ENCODE peak calls at places on chromosome 2, in seven cellular contexts. One of them, this sample, is unnamed.

GRCh38 chr2:71212336-71212735 is 14.6 kb downstream of the PAIP2B start:
- DNase-seq in HCT116: no peak
- DNase-seq in spleen: no peak
- DNase-seq in ovary: no peak
- DNase-seq in heart left ventricle: no peak
- DNase-seq in adrenal gland: no peak
- DNase-seq in sigmoid colon: no peak
- DNase-seq in this sample: no peak

GRCh38 chr2:16284941-16285625 is 344.7 kb downstream of the MYCN start:
- DNase-seq in HCT116: no peak
- DNase-seq in spleen: no peak
- DNase-seq in ovary: no peak
- DNase-seq in heart left ventricle: no peak
- DNase-seq in adrenal gland: no peak
- DNase-seq in sigmoid colon: no peak
- DNase-seq in this sample: no peak

GRCh38 chr2:62801814-62802524 is 96.5 kb downstream of the EHBP1 start:
- DNase-seq in HCT116: no peak
- DNase-seq in spleen: no peak
- DNase-seq in ovary: no peak
- DNase-seq in heart left ventricle: no peak
- DNase-seq in adrenal gland: no peak
- DNase-seq in sigmoid colon: no peak
- DNase-seq in this sample: no peak

GRCh38 chr2:80420530-80421208 is 116.1 kb upstream of the LRRTM1 start:
- DNase-seq in HCT116: no peak
- DNase-seq in spleen: no peak
- DNase-seq in ovary: no peak
- DNase-seq in heart left ventricle: no peak
- DNase-seq in adrenal gland: no peak
- DNase-seq in sigmoid colon: no peak
- DNase-seq in this sample: no peak

GRCh38 chr2:128498589-128498988 is 179.9 kb upstream of the HS6ST1 start:
- DNase-seq in HCT116: no peak
- DNase-seq in spleen: no peak
- DNase-seq in ovary: no peak
- DNase-seq in heart left ventricle: no peak
- DNase-seq in adrenal gland: no peak
- DNase-seq in sigmoid colon: no peak
- DNase-seq in this sample: no peak

GRCh38 chr2:14427982-14428567 is 204.4 kb upstream of the LRATD1 start:
- DNase-seq in HCT116: no peak
- DNase-seq in spleen: no peak
- DNase-seq in ovary: no peak
- DNase-seq in heart left ventricle: no peak
- DNase-seq in adrenal gland: no peak
- DNase-seq in sigmoid colon: no peak
- DNase-seq in this sample: no peak

GRCh38 chr2:105384861-105385260 is 14.0 kb downstream of the FHL2 start:
- DNase-seq in HCT116: no peak
- DNase-seq in spleen: no peak
- DNase-seq in ovary: no peak
- DNase-seq in heart left ventricle: peak; percentile 25
- DNase-seq in adrenal gland: no peak
- DNase-seq in sigmoid colon: no peak
- DNase-seq in this sample: no peak

GRCh38 chr2:109243526-109244425 is 114.8 kb downstream of the SH3RF3 start:
- DNase-seq in HCT116: no peak
- DNase-seq in spleen: no peak
- DNase-seq in ovary: no peak
- DNase-seq in heart left ventricle: no peak
- DNase-seq in adrenal gland: peak; percentile 13
- DNase-seq in sigmoid colon: no peak
- DNase-seq in this sample: no peak

GRCh38 chr2:3423492-3424170 is 44.1 kb downstream of the TRAPPC12 start:
- DNase-seq in HCT116: peak; percentile 27
- DNase-seq in spleen: peak; percentile 91
- DNase-seq in ovary: peak; percentile 57
- DNase-seq in heart left ventricle: peak; percentile 57
- DNase-seq in adrenal gland: peak; percentile 70
- DNase-seq in sigmoid colon: no peak
- DNase-seq in this sample: peak; percentile 57

GRCh38 chr2:68828887-68829708 is 42.1 kb downstream of the BMP10 start:
- DNase-seq in HCT116: peak; percentile 6
- DNase-seq in spleen: peak; percentile 96
- DNase-seq in ovary: peak; percentile 96
- DNase-seq in heart left ventricle: peak; percentile 94
- DNase-seq in adrenal gland: peak; percentile 96
- DNase-seq in sigmoid colon: peak; percentile 96
- DNase-seq in this sample: peak; percentile 41

GRCh38 chr2:48932667-48933066 is 177.1 kb upstream of the LHCGR start:
- DNase-seq in HCT116: no peak
- DNase-seq in spleen: no peak
- DNase-seq in ovary: no peak
- DNase-seq in heart left ventricle: no peak
- DNase-seq in adrenal gland: no peak
- DNase-seq in sigmoid colon: no peak
- DNase-seq in this sample: no peak
- TF ChIP-seq CTCF in HCT116: no peak
- TF ChIP-seq CTCF in spleen: no peak
- TF ChIP-seq CTCF in ovary: no peak
- TF ChIP-seq CTCF in heart left ventricle: no peak
- TF ChIP-seq CTCF in adrenal gland: no peak
- TF ChIP-seq CTCF in sigmoid colon: no peak
- TF ChIP-seq CTCF in this sample: no peak

GRCh38 chr2:64988420-64989125 is 626 bp upstream of the SLC1A4 start:
- DNase-seq in HCT116: peak; percentile 19
- DNase-seq in spleen: peak; percentile 85
- DNase-seq in ovary: peak; percentile 67
- DNase-seq in heart left ventricle: peak; percentile 77
- DNase-seq in adrenal gland: peak; percentile 73
- DNase-seq in sigmoid colon: peak; percentile 88
- DNase-seq in this sample: peak; percentile 70
- TF ChIP-seq POLR2A in HCT116: no peak
- TF ChIP-seq POLR2A in spleen: no peak
- TF ChIP-seq POLR2A in ovary: peak; percentile 68
- TF ChIP-seq POLR2A in heart left ventricle: no peak
- TF ChIP-seq POLR2A in adrenal gland: peak; percentile 74
- TF ChIP-seq POLR2A in sigmoid colon: peak; percentile 36
- TF ChIP-seq POLR2A in this sample: peak; percentile 66

GRCh38 chr2:45192481-45192880 is 183.2 kb upstream of the SIX2 start:
- DNase-seq in HCT116: no peak
- DNase-seq in spleen: no peak
- DNase-seq in ovary: no peak
- DNase-seq in heart left ventricle: no peak
- DNase-seq in adrenal gland: no peak
- DNase-seq in sigmoid colon: no peak
- DNase-seq in this sample: no peak

GRCh38 chr2:45190481-45190880 is 181.2 kb upstream of the SIX2 start:
- DNase-seq in HCT116: no peak
- DNase-seq in spleen: no peak
- DNase-seq in ovary: no peak
- DNase-seq in heart left ventricle: no peak
- DNase-seq in adrenal gland: no peak
- DNase-seq in sigmoid colon: no peak
- DNase-seq in this sample: peak; percentile 24

GRCh38 chr2:45191972-45192371 is 182.7 kb upstream of the SIX2 start:
- DNase-seq in HCT116: no peak
- DNase-seq in spleen: no peak
- DNase-seq in ovary: no peak
- DNase-seq in heart left ventricle: peak; percentile 51
- DNase-seq in adrenal gland: no peak
- DNase-seq in sigmoid colon: peak; percentile 81
- DNase-seq in this sample: no peak

GRCh38 chr2:45192991-45193390 is 183.7 kb upstream of the SIX2 start:
- DNase-seq in HCT116: no peak
- DNase-seq in spleen: no peak
- DNase-seq in ovary: no peak
- DNase-seq in heart left ventricle: no peak
- DNase-seq in adrenal gland: no peak
- DNase-seq in sigmoid colon: no peak
- DNase-seq in this sample: no peak

GRCh38 chr2:45191096-45191863 is 182.0 kb upstream of the SIX2 start:
- DNase-seq in HCT116: no peak
- DNase-seq in spleen: no peak
- DNase-seq in ovary: no peak
- DNase-seq in heart left ventricle: no peak
- DNase-seq in adrenal gland: no peak
- DNase-seq in sigmoid colon: no peak
- DNase-seq in this sample: no peak
- H3K27me3 ChIP-seq in HCT116: peaks cover 5% of the 10 kb centered on the region
- H3K27me3 ChIP-seq in spleen: no peaks in the 10 kb centered on the region
- H3K27me3 ChIP-seq in ovary: no peaks in the 10 kb centered on the region
- H3K27me3 ChIP-seq in heart left ventricle: peaks cover 21% of the 10 kb centered on the region
- H3K27me3 ChIP-seq in adrenal gland: no peaks in the 10 kb centered on the region
- H3K27me3 ChIP-seq in sigmoid colon: peaks cover 8% of the 10 kb centered on the region
- H3K27me3 ChIP-seq in this sample: no peaks in the 10 kb centered on the region

GRCh38 chr2:167342769-167343168 is 454.5 kb downstream of the XIRP2 start:
- DNase-seq in HCT116: no peak
- DNase-seq in spleen: no peak
- DNase-seq in ovary: no peak
- DNase-seq in heart left ventricle: no peak
- DNase-seq in adrenal gland: no peak
- DNase-seq in sigmoid colon: no peak
- DNase-seq in this sample: no peak
- TF ChIP-seq CTCF in HCT116: no peak
- TF ChIP-seq CTCF in spleen: no peak
- TF ChIP-seq CTCF in ovary: no peak
- TF ChIP-seq CTCF in heart left ventricle: no peak
- TF ChIP-seq CTCF in adrenal gland: no peak
- TF ChIP-seq CTCF in sigmoid colon: no peak
- TF ChIP-seq CTCF in this sample: no peak

GRCh38 chr2:135650721-135651120 is 90.9 kb upstream of the UBXN4 start:
- DNase-seq in HCT116: no peak
- DNase-seq in spleen: no peak
- DNase-seq in ovary: no peak
- DNase-seq in heart left ventricle: no peak
- DNase-seq in adrenal gland: no peak
- DNase-seq in sigmoid colon: no peak
- DNase-seq in this sample: no peak
- TF ChIP-seq POLR2A in HCT116: no peak
- TF ChIP-seq POLR2A in spleen: no peak
- TF ChIP-seq POLR2A in ovary: no peak
- TF ChIP-seq POLR2A in heart left ventricle: no peak
- TF ChIP-seq POLR2A in adrenal gland: no peak
- TF ChIP-seq POLR2A in sigmoid colon: no peak
- TF ChIP-seq POLR2A in this sample: no peak

GRCh38 chr2:205687018-205687956 is 5.0 kb downstream of the NRP2 start:
- DNase-seq in HCT116: no peak
- DNase-seq in spleen: no peak
- DNase-seq in ovary: peak; percentile 32
- DNase-seq in heart left ventricle: no peak
- DNase-seq in adrenal gland: no peak
- DNase-seq in sigmoid colon: peak; percentile 90
- DNase-seq in this sample: peak; percentile 18
- H3K27me3 ChIP-seq in HCT116: peaks cover 8% of the 10 kb centered on the region
- H3K27me3 ChIP-seq in spleen: peaks cover 20% of the 10 kb centered on the region
- H3K27me3 ChIP-seq in ovary: no peaks in the 10 kb centered on the region
- H3K27me3 ChIP-seq in heart left ventricle: peaks cover 15% of the 10 kb centered on the region
- H3K27me3 ChIP-seq in adrenal gland: no peaks in the 10 kb centered on the region
- H3K27me3 ChIP-seq in sigmoid colon: no peaks in the 10 kb centered on the region
- H3K27me3 ChIP-seq in this sample: no peaks in the 10 kb centered on the region

GRCh38 chr2:236919209-236919608 is 166.5 kb upstream of the COPS8 start:
- DNase-seq in HCT116: no peak
- DNase-seq in spleen: no peak
- DNase-seq in ovary: no peak
- DNase-seq in heart left ventricle: no peak
- DNase-seq in adrenal gland: no peak
- DNase-seq in sigmoid colon: no peak
- DNase-seq in this sample: no peak
- TF ChIP-seq CTCF in HCT116: no peak
- TF ChIP-seq CTCF in spleen: no peak
- TF ChIP-seq CTCF in ovary: no peak
- TF ChIP-seq CTCF in heart left ventricle: no peak
- TF ChIP-seq CTCF in adrenal gland: no peak
- TF ChIP-seq CTCF in sigmoid colon: no peak
- TF ChIP-seq CTCF in this sample: no peak

GRCh38 chr2:20050712-20051517 is 513 bp downstream of the LAPTM4A start:
- DNase-seq in HCT116: no peak
- DNase-seq in spleen: peak; percentile 84
- DNase-seq in ovary: peak; percentile 37
- DNase-seq in heart left ventricle: peak; percentile 59
- DNase-seq in adrenal gland: peak; percentile 68
- DNase-seq in sigmoid colon: peak; percentile 82
- DNase-seq in this sample: peak; percentile 66
- TF ChIP-seq POLR2A in HCT116: no peak
- TF ChIP-seq POLR2A in spleen: no peak
- TF ChIP-seq POLR2A in ovary: no peak
- TF ChIP-seq POLR2A in heart left ventricle: no peak
- TF ChIP-seq POLR2A in adrenal gland: peak; percentile 38
- TF ChIP-seq POLR2A in sigmoid colon: no peak
- TF ChIP-seq POLR2A in this sample: no peak

This sample was measured in upper lobe of left lung.